ENCODE peak calls at places on chromosome 15, in ten cellular contexts. H is AG09309; U is tibial nerve; L is Caki2; Y is Right ventricle myocardium superior; T is B cell; S is left ventricle myocardium inferior; W is stimulated activated CD4-positive, alpha-beta T cell treated with anti-CD3 and anti-CD28 coated beads, Interleukin-12 subunit alpha, Interleukin-12 subunit beta, amount 100 ng/mL, for 4 hours; M is AG20443; J is effector CD8-positive, alpha-beta T cell. A is an unnamed sample.

GRCh38 chr15:50247819-50248650 is 17.5 kb downstream of the HDC start:
- DNase-seq in J (no peak), M (no peak), U (no peak), L (no peak), S (peak; percentile 18), Y (peak; percentile 50), W (peak; percentile 37), H (no peak), T (peak; percentile 64), A (no peak)

GRCh38 chr15:80732148-80732547 is 37.0 kb downstream of the ABHD17C start:
- DNase-seq in L (no peak), J (no peak), Y (no peak), W (no peak), S (no peak), U (no peak), H (no peak), T (no peak), M (no peak), A (no peak)

GRCh38 chr15:99592135-99592845 is 26.5 kb downstream of the MEF2A start:
- DNase-seq in L (no peak), H (no peak), J (no peak), W (no peak), Y (no peak), U (no peak), M (peak; percentile 17), T (no peak), S (no peak), A (peak; percentile 36)

GRCh38 chr15:39624806-39625205 is 43.9 kb downstream of the THBS1 start:
- DNase-seq in L (peak; percentile 31), J (no peak), W (peak; percentile 8), T (no peak), H (peak; percentile 82), S (peak; percentile 45), M (peak; percentile 88), U (peak; percentile 46), Y (peak; percentile 64), A (peak; percentile 53)

GRCh38 chr15:83207622-83208356 is at the start of gene HDGFL3:
- DNase-seq in U (peak; percentile 47), W (peak; percentile 10), Y (peak; percentile 75), S (peak; percentile 69), J (no peak), M (peak; percentile 79), T (peak; percentile 38), L (peak; percentile 40), H (no peak), A (peak; percentile 75)

GRCh38 chr15:88894348-88894818 is 961 bp downstream of the HAPLN3 start:
- DNase-seq in J (peak; percentile 76), W (peak; percentile 86), H (no peak), M (no peak), T (peak; percentile 79), S (peak; percentile 58), L (no peak), U (peak; percentile 51), Y (peak; percentile 66), A (peak; percentile 77)

GRCh38 chr15:66785637-66786036 is 83.6 kb downstream of the SMAD6 start:
- DNase-seq in M (peak; percentile 53), S (no peak), U (no peak), T (no peak), L (no peak), W (no peak), Y (no peak), H (no peak), J (no peak), A (no peak)

GRCh38 chr15:90099072-90099867 is 3.0 kb downstream of the IDH2 start:
- DNase-seq in H (no peak), J (peak; percentile 14), T (peak; percentile 46), S (no peak), U (no peak), W (no peak), L (no peak), M (no peak), Y (no peak), A (no peak)

GRCh38 chr15:35090104-35090807 is 5.2 kb upstream of the NANOGP8 start:
- DNase-seq in T (no peak), S (no peak), H (no peak), L (no peak), J (no peak), U (no peak), Y (no peak), W (no peak), M (no peak), A (no peak)

GRCh38 chr15:36925671-36926421 is 174.5 kb downstream of the MEIS2 start:
- DNase-seq in T (no peak), J (no peak), S (no peak), H (no peak), Y (no peak), L (no peak), M (no peak), U (no peak), W (no peak), A (no peak)

GRCh38 chr15:70328137-70329115 is 230.7 kb upstream of the TLE3 start:
- DNase-seq in Y (peak; percentile 59), S (peak; percentile 49), H (no peak), J (no peak), L (peak; percentile 8), T (peak; percentile 70), W (no peak), U (peak; percentile 47), M (peak; percentile 89), A (peak; percentile 66)

GRCh38 chr15:65916041-65916663 is 46.9 kb downstream of the RAB11A start:
- DNase-seq in M (no peak), T (no peak), Y (no peak), H (no peak), W (no peak), L (no peak), J (no peak), U (no peak), S (no peak), A (no peak)

GRCh38 chr15:43209059-43209824 is 11.6 kb downstream of the EPB42 start:
- DNase-seq in S (no peak), T (no peak), L (no peak), U (no peak), Y (no peak), M (peak; percentile 69), H (no peak), J (no peak), W (no peak), A (no peak)

GRCh38 chr15:70308011-70308761 is 210.5 kb upstream of the TLE3 start:
- DNase-seq in T (peak; percentile 65), M (no peak), S (no peak), W (no peak), J (no peak), H (no peak), L (peak; percentile 14), U (no peak), Y (no peak), A (no peak)

GRCh38 chr15:78914027-78914764 is 30.6 kb downstream of the CTSH start:
- DNase-seq in W (no peak), S (no peak), H (no peak), T (no peak), M (peak; percentile 48), U (peak; percentile 70), J (no peak), Y (peak; percentile 68), L (no peak), A (peak; percentile 67)

GRCh38 chr15:68279779-68280745 is 2.5 kb downstream of the FEM1B start:
- DNase-seq in Y (no peak), H (no peak), U (no peak), S (no peak), W (no peak), J (no peak), L (no peak), M (no peak), T (no peak), A (no peak)

GRCh38 chr15:40253179-40253790 is 14.4 kb downstream of the PAK6 start:
- DNase-seq in U (no peak), W (no peak), H (no peak), M (no peak), J (no peak), Y (peak; percentile 40), S (no peak), L (no peak), T (no peak), A (no peak)

GRCh38 chr15:36972704-36973103 is 127.6 kb downstream of the MEIS2 start:
- DNase-seq in H (no peak), L (no peak), U (no peak), J (no peak), S (no peak), M (no peak), W (no peak), T (no peak), Y (no peak), A (no peak)

GRCh38 chr15:99324082-99324620 is 72.9 kb downstream of the LRRC28 start:
- DNase-seq in Y (no peak), H (peak; percentile 58), M (peak; percentile 72), U (no peak), T (peak; percentile 3), W (no peak), J (no peak), S (no peak), L (peak; percentile 82), A (no peak)

GRCh38 chr15:56537881-56538280 is 72.9 kb upstream of the MNS1 start:
- DNase-seq in S (no peak), M (no peak), T (peak; percentile 34), L (no peak), H (no peak), U (no peak), J (no peak), W (no peak), Y (peak; percentile 49), A (peak; percentile 35)

GRCh38 chr15:36926422-36926815 is 173.9 kb downstream of the MEIS2 start:
- DNase-seq in T (no peak), M (no peak), U (no peak), W (no peak), J (no peak), Y (no peak), H (no peak), S (no peak), L (no peak), A (no peak)

GRCh38 chr15:64678126-64678819 is 97.1 kb downstream of the RBPMS2 start:
- DNase-seq in H (no peak), J (no peak), Y (no peak), S (no peak), T (no peak), L (no peak), M (no peak), W (no peak), U (no peak), A (no peak)

GRCh38 chr15:100339999-100340398 is 1.8 kb downstream of the ADAMTS17 start:
- DNase-seq in M (no peak), Y (no peak), J (no peak), T (no peak), W (no peak), S (no peak), L (no peak), U (no peak), H (no peak), A (no peak)

GRCh38 chr15:57321973-57322601 is 54.2 kb upstream of the CGNL1 start:
- DNase-seq in H (no peak), M (no peak), U (no peak), J (no peak), Y (no peak), S (no peak), W (no peak), T (no peak), L (no peak), A (no peak)

GRCh38 chr15:100241572-100242479 is 99.9 kb downstream of the ADAMTS17 start:
- DNase-seq in S (no peak), U (peak; percentile 57), Y (no peak), W (no peak), H (no peak), J (no peak), M (no peak), T (no peak), L (peak; percentile 69), A (no peak)

GRCh38 chr15:64070106-64070505 is 23.5 kb downstream of the CIAO2A start:
- DNase-seq in T (no peak), J (no peak), Y (no peak), W (no peak), H (no peak), U (no peak), L (no peak), S (no peak), M (no peak), A (no peak)

GRCh38 chr15:36458406-36458805 is 121.0 kb upstream of the CDIN1 start:
- DNase-seq in W (no peak), S (no peak), Y (no peak), J (no peak), L (no peak), T (no peak), H (no peak), M (no peak), U (no peak), A (no peak)

GRCh38 chr15:83436513-83437158 is 10.5 kb upstream of the SH3GL3 start:
- DNase-seq in T (no peak), U (no peak), S (no peak), H (no peak), Y (no peak), W (no peak), M (peak; percentile 67), L (no peak), J (no peak), A (no peak)

A was measured in left ventricle myocardium superior.